ENCODE peak calls at places on chromosomes 4 and X, in eight cellular contexts. One of them, this sample, is unnamed.

GRCh38 chr4:145171919-145172318 is 8.5 kb downstream of the OTUD4 start:
- DNase-seq in kidney epithelial cell: no peak
- DNase-seq in AG10803: no peak
- DNase-seq in ovary: no peak
- DNase-seq in Panc1: no peak
- DNase-seq in suprapubic skin: no peak
- DNase-seq in choroid plexus epithelial cell: no peak
- DNase-seq in transverse colon: no peak
- DNase-seq in this sample: no peak

GRCh38 chr4:149638073-149638472 is 177.6 kb downstream of the IQCM start:
- DNase-seq in kidney epithelial cell: no peak
- DNase-seq in AG10803: peak
- DNase-seq in ovary: no peak
- DNase-seq in Panc1: no peak
- DNase-seq in suprapubic skin: no peak
- DNase-seq in choroid plexus epithelial cell: peak
- DNase-seq in transverse colon: no peak
- DNase-seq in this sample: peak

GRCh38 chrX:123738378-123738955 is 5.6 kb upstream of the THOC2 start:
- DNase-seq in kidney epithelial cell: no peak
- DNase-seq in AG10803: no peak
- DNase-seq in ovary: no peak
- DNase-seq in Panc1: no peak
- DNase-seq in suprapubic skin: no peak
- DNase-seq in choroid plexus epithelial cell: no peak
- DNase-seq in transverse colon: no peak
- DNase-seq in this sample: no peak

GRCh38 chrX:1491851-1492349 is 39.2 kb upstream of the ASMTL start:
- DNase-seq in kidney epithelial cell: no peak
- DNase-seq in AG10803: no peak
- DNase-seq in ovary: no peak
- DNase-seq in Panc1: no peak
- DNase-seq in suprapubic skin: no peak
- DNase-seq in choroid plexus epithelial cell: peak
- DNase-seq in transverse colon: no peak
- DNase-seq in this sample: no peak

GRCh38 chr4:175986-176385 is 51.7 kb downstream of the ZNF718 start:
- DNase-seq in kidney epithelial cell: no peak
- DNase-seq in AG10803: no peak
- DNase-seq in ovary: no peak
- DNase-seq in Panc1: no peak
- DNase-seq in suprapubic skin: no peak
- DNase-seq in choroid plexus epithelial cell: no peak
- DNase-seq in transverse colon: no peak
- DNase-seq in this sample: no peak

GRCh38 chr4:19301527-19301926 is 950.2 kb upstream of the SLIT2 start:
- DNase-seq in kidney epithelial cell: no peak
- DNase-seq in AG10803: peak
- DNase-seq in ovary: no peak
- DNase-seq in Panc1: no peak
- DNase-seq in suprapubic skin: no peak
- DNase-seq in choroid plexus epithelial cell: peak
- DNase-seq in transverse colon: no peak
- DNase-seq in this sample: no peak

GRCh38 chrX:42920752-42921151 is 142.8 kb upstream of the PPP1R2C start:
- DNase-seq in kidney epithelial cell: no peak
- DNase-seq in AG10803: no peak
- DNase-seq in ovary: no peak
- DNase-seq in Panc1: no peak
- DNase-seq in suprapubic skin: no peak
- DNase-seq in choroid plexus epithelial cell: no peak
- DNase-seq in transverse colon: no peak
- DNase-seq in this sample: no peak

GRCh38 chr4:40881851-40882250 is 132.1 kb downstream of the NSUN7 start:
- DNase-seq in kidney epithelial cell: no peak
- DNase-seq in AG10803: no peak
- DNase-seq in ovary: no peak
- DNase-seq in Panc1: no peak
- DNase-seq in suprapubic skin: no peak
- DNase-seq in choroid plexus epithelial cell: no peak
- DNase-seq in transverse colon: no peak
- DNase-seq in this sample: no peak

GRCh38 chrX:70769659-70770232 is 138.8 kb downstream of the TEX11 start:
- DNase-seq in kidney epithelial cell: peak
- DNase-seq in AG10803: no peak
- DNase-seq in ovary: no peak
- DNase-seq in Panc1: no peak
- DNase-seq in suprapubic skin: no peak
- DNase-seq in choroid plexus epithelial cell: peak
- DNase-seq in transverse colon: no peak
- DNase-seq in this sample: no peak

GRCh38 chr4:122703868-122704267 is 28.6 kb upstream of the BBS12 start:
- DNase-seq in kidney epithelial cell: no peak
- DNase-seq in AG10803: peak
- DNase-seq in ovary: no peak
- DNase-seq in Panc1: no peak
- DNase-seq in suprapubic skin: no peak
- DNase-seq in choroid plexus epithelial cell: peak
- DNase-seq in transverse colon: no peak
- DNase-seq in this sample: no peak

GRCh38 chr4:138540056-138540800 is 298.1 kb upstream of the SLC7A11 start:
- DNase-seq in kidney epithelial cell: no peak
- DNase-seq in AG10803: peak
- DNase-seq in ovary: no peak
- DNase-seq in Panc1: no peak
- DNase-seq in suprapubic skin: no peak
- DNase-seq in choroid plexus epithelial cell: no peak
- DNase-seq in transverse colon: no peak
- DNase-seq in this sample: peak

GRCh38 chrX:18133605-18134004 is 87.1 kb downstream of the BEND2 start:
- DNase-seq in kidney epithelial cell: no peak
- DNase-seq in AG10803: no peak
- DNase-seq in ovary: no peak
- DNase-seq in Panc1: no peak
- DNase-seq in suprapubic skin: no peak
- DNase-seq in choroid plexus epithelial cell: no peak
- DNase-seq in transverse colon: no peak
- DNase-seq in this sample: no peak

GRCh38 chr4:142231787-142232186 is 595.4 kb downstream of the IL15 start:
- DNase-seq in kidney epithelial cell: no peak
- DNase-seq in AG10803: no peak
- DNase-seq in ovary: no peak
- DNase-seq in Panc1: no peak
- DNase-seq in suprapubic skin: no peak
- DNase-seq in choroid plexus epithelial cell: no peak
- DNase-seq in transverse colon: no peak
- DNase-seq in this sample: no peak

GRCh38 chrX:130091976-130092522 is 18.2 kb downstream of the ELF4 start:
- DNase-seq in kidney epithelial cell: no peak
- DNase-seq in AG10803: no peak
- DNase-seq in ovary: no peak
- DNase-seq in Panc1: no peak
- DNase-seq in suprapubic skin: no peak
- DNase-seq in choroid plexus epithelial cell: no peak
- DNase-seq in transverse colon: peak
- DNase-seq in this sample: no peak

GRCh38 chr4:159232465-159233106 is 129.7 kb downstream of the RAPGEF2 start:
- DNase-seq in kidney epithelial cell: no peak
- DNase-seq in AG10803: no peak
- DNase-seq in ovary: no peak
- DNase-seq in Panc1: no peak
- DNase-seq in suprapubic skin: no peak
- DNase-seq in choroid plexus epithelial cell: no peak
- DNase-seq in transverse colon: no peak
- DNase-seq in this sample: no peak

GRCh38 chrX:66635360-66635759 is 3.5 kb downstream of the EDA2R start:
- DNase-seq in kidney epithelial cell: peak
- DNase-seq in AG10803: peak
- DNase-seq in ovary: no peak
- DNase-seq in Panc1: no peak
- DNase-seq in suprapubic skin: no peak
- DNase-seq in choroid plexus epithelial cell: peak
- DNase-seq in transverse colon: no peak
- DNase-seq in this sample: no peak

GRCh38 chr4:183430317-183430986 is 14.0 kb upstream of the CDKN2AIP start:
- DNase-seq in kidney epithelial cell: no peak
- DNase-seq in AG10803: no peak
- DNase-seq in ovary: no peak
- DNase-seq in Panc1: no peak
- DNase-seq in suprapubic skin: no peak
- DNase-seq in choroid plexus epithelial cell: peak
- DNase-seq in transverse colon: no peak
- DNase-seq in this sample: no peak

GRCh38 chrX:153460826-153461225 is 9.6 kb downstream of the HAUS7 start:
- DNase-seq in kidney epithelial cell: no peak
- DNase-seq in AG10803: peak
- DNase-seq in ovary: peak
- DNase-seq in Panc1: no peak
- DNase-seq in suprapubic skin: no peak
- DNase-seq in choroid plexus epithelial cell: peak
- DNase-seq in transverse colon: peak
- DNase-seq in this sample: no peak

DNA sequence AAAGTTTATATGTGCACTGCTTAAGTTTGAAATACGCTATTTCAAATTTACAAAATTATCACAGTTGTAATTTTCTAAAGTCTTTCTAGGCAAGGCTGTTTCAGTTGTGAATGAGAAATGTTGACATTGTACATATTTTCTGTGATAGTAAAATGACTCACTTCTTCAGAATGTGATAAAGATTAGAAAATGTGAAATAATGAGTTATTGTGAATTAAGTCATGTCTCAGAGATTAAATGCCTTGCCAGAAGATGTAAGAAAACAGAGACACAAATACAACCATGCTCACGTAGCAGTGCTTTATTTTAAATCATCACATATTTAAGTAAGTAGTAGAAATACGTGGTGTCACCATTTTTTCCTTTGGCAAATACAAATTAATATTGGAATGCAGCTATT is 770 bp downstream of the CLCN4 start:
- DNase-seq in kidney epithelial cell: no peak
- DNase-seq in AG10803: peak
- DNase-seq in ovary: no peak
- DNase-seq in Panc1: no peak
- DNase-seq in suprapubic skin: no peak
- DNase-seq in choroid plexus epithelial cell: peak
- DNase-seq in transverse colon: no peak
- DNase-seq in this sample: no peak
- H3K4me3 ChIP-seq in kidney epithelial cell: no peak
- H3K4me3 ChIP-seq in AG10803: no peak
- H3K4me3 ChIP-seq in ovary: no peak
- H3K4me3 ChIP-seq in Panc1: no peak
- H3K4me3 ChIP-seq in suprapubic skin: peak
- H3K4me3 ChIP-seq in choroid plexus epithelial cell: peak
- H3K4me3 ChIP-seq in transverse colon: no peak
- H3K4me3 ChIP-seq in this sample: peak

GRCh38 chr4:176277162-176277904 is 8.3 kb upstream of the ASB5 start:
- DNase-seq in kidney epithelial cell: no peak
- DNase-seq in AG10803: peak
- DNase-seq in ovary: peak
- DNase-seq in Panc1: no peak
- DNase-seq in suprapubic skin: no peak
- DNase-seq in choroid plexus epithelial cell: peak
- DNase-seq in transverse colon: peak
- DNase-seq in this sample: no peak
- TF ChIP-seq CTCF in kidney epithelial cell: peak
- TF ChIP-seq CTCF in AG10803: peak
- TF ChIP-seq CTCF in ovary: no peak
- TF ChIP-seq CTCF in Panc1: peak
- TF ChIP-seq CTCF in suprapubic skin: no peak
- TF ChIP-seq CTCF in choroid plexus epithelial cell: peak
- TF ChIP-seq CTCF in transverse colon: peak
- TF ChIP-seq CTCF in this sample: peak

GRCh38 chr4:137367608-137368007 is 164.7 kb downstream of the PCDH18 start:
- DNase-seq in kidney epithelial cell: no peak
- DNase-seq in AG10803: peak
- DNase-seq in ovary: no peak
- DNase-seq in Panc1: no peak
- DNase-seq in suprapubic skin: no peak
- DNase-seq in choroid plexus epithelial cell: peak
- DNase-seq in transverse colon: no peak
- DNase-seq in this sample: no peak

GRCh38 chr4:137360701-137361213 is 171.5 kb downstream of the PCDH18 start:
- DNase-seq in kidney epithelial cell: no peak
- DNase-seq in AG10803: peak
- DNase-seq in ovary: no peak
- DNase-seq in Panc1: no peak
- DNase-seq in suprapubic skin: no peak
- DNase-seq in choroid plexus epithelial cell: no peak
- DNase-seq in transverse colon: no peak
- DNase-seq in this sample: peak

GRCh38 chr4:137363496-137363895 is 168.8 kb downstream of the PCDH18 start:
- DNase-seq in kidney epithelial cell: no peak
- DNase-seq in AG10803: peak
- DNase-seq in ovary: no peak
- DNase-seq in Panc1: no peak
- DNase-seq in suprapubic skin: no peak
- DNase-seq in choroid plexus epithelial cell: peak
- DNase-seq in transverse colon: no peak
- DNase-seq in this sample: no peak

GRCh38 chr4:137359691-137360315 is 172.5 kb downstream of the PCDH18 start:
- DNase-seq in kidney epithelial cell: no peak
- DNase-seq in AG10803: peak
- DNase-seq in ovary: no peak
- DNase-seq in Panc1: no peak
- DNase-seq in suprapubic skin: no peak
- DNase-seq in choroid plexus epithelial cell: peak
- DNase-seq in transverse colon: no peak
- DNase-seq in this sample: peak

DNA sequence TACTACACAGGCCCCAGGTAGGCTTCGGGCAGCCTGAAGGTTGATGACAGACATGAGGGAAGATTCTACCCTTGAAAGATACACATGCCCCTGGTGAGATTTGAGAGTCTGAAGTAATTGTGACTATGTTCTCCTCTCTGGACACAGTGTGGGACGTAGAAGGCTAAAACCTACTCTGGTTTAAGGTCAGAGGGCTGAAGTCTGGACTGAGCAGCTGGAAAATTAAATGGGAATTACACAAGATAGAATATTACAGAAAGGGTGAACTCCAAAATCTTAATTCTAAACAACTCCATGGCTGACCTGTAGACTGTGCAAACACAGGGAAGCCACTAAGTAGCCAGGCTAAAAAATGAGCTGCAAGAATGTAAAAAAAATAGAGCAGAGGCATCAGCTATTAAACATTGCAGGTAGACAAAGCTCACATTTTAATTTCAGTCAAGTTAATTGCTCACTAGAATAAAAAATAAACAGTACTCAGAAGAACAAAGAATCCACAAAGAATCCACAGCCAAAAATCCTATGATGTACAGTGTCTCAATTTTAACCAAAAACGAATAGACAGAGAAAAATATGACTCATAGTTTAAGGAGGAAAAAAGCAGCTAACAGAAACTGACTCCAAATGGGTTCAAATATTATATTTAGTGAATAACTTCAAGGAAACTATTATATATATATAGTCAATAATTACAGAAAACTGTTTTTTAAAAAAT is 170.4 kb downstream of the PCDH18 start:
- DNase-seq in kidney epithelial cell: no peak
- DNase-seq in AG10803: no peak
- DNase-seq in ovary: no peak
- DNase-seq in Panc1: no peak
- DNase-seq in suprapubic skin: no peak
- DNase-seq in choroid plexus epithelial cell: peak
- DNase-seq in transverse colon: no peak
- DNase-seq in this sample: no peak
- H3K4me3 ChIP-seq in kidney epithelial cell: no peak
- H3K4me3 ChIP-seq in AG10803: no peak
- H3K4me3 ChIP-seq in ovary: no peak
- H3K4me3 ChIP-seq in Panc1: no peak
- H3K4me3 ChIP-seq in suprapubic skin: no peak
- H3K4me3 ChIP-seq in choroid plexus epithelial cell: no peak
- H3K4me3 ChIP-seq in transverse colon: no peak
- H3K4me3 ChIP-seq in this sample: no peak

GRCh38 chrX:101357166-101357795 is 8.7 kb upstream of the TIMM8A start:
- DNase-seq in kidney epithelial cell: no peak
- DNase-seq in AG10803: peak
- DNase-seq in ovary: no peak
- DNase-seq in Panc1: no peak
- DNase-seq in suprapubic skin: no peak
- DNase-seq in choroid plexus epithelial cell: peak
- DNase-seq in transverse colon: no peak
- DNase-seq in this sample: no peak
- TF ChIP-seq CTCF in kidney epithelial cell: peak
- TF ChIP-seq CTCF in AG10803: peak
- TF ChIP-seq CTCF in ovary: no peak
- TF ChIP-seq CTCF in Panc1: peak
- TF ChIP-seq CTCF in suprapubic skin: peak
- TF ChIP-seq CTCF in choroid plexus epithelial cell: peak
- TF ChIP-seq CTCF in transverse colon: peak
- TF ChIP-seq CTCF in this sample: peak

This sample was measured in retinal pigment epithelial cell.